ENCODE peak calls at places on chromosomes 12 and 14, in six cellular contexts. K is stimulated activated CD4-positive, alpha-beta T cell treated with anti-CD3 and anti-CD28 coated beads, Interleukin-2, amount 100 ng/mL, for 24 hours; Y is NCI-H510A treated with DMSO at 0.1 percent for 48 hours; M is stimulated activated CD8-positive, alpha-beta memory T cell treated with anti-CD3 and anti-CD28 coated beads, Interleukin-2, amount 100 ng/mL, for 1 hour; V is putamen; H is HL-60. X is an unnamed sample.

GRCh38 chr14:94717808-94718207 is 52.1 kb downstream of the GSC start:
- DNase-seq in Y (no peak), V (no peak), H (no peak), K (no peak), M (no peak), X (no peak)

GRCh38 chr12:105977256-105978051 is 161.3 kb downstream of the NUAK1 start:
- DNase-seq in H (no peak), M (no peak), Y (no peak), V (no peak), K (no peak), X (no peak)

GRCh38 chr12:26119391-26119981 is 5.4 kb downstream of the BHLHE41 start:
- DNase-seq in M (no peak), K (no peak), H (peak; percentile 25), Y (peak; percentile 47), V (peak; percentile 85), X (no peak)

GRCh38 chr12:124700810-124701594 is 133.6 kb upstream of the NCOR2 start:
- DNase-seq in H (no peak), Y (no peak), V (no peak), M (no peak), K (no peak), X (no peak)

GRCh38 chr12:3354586-3354985 is 136.4 kb upstream of the PRMT8 start:
- DNase-seq in K (no peak), V (no peak), Y (no peak), H (no peak), M (no peak), X (no peak)

GRCh38 chr12:10160659-10161386 is 11.1 kb downstream of the OLR1 start:
- DNase-seq in Y (no peak), V (no peak), M (no peak), H (no peak), K (no peak), X (no peak)

GRCh38 chr14:96246535-96246839 is 9.5 kb upstream of the BDKRB1 start:
- DNase-seq in V (no peak), M (no peak), K (no peak), H (no peak), Y (no peak), X (no peak)

GRCh38 chr12:75964150-75964549 is 67.4 kb downstream of the PHLDA1 start:
- DNase-seq in K (no peak), Y (peak; percentile 21), V (no peak), H (peak; percentile 95), M (no peak), X (no peak)

GRCh38 chr12:130132831-130133635 is 29.2 kb upstream of the FZD10 start:
- DNase-seq in V (no peak), M (no peak), H (no peak), Y (peak; percentile 60), K (no peak), X (no peak)

GRCh38 chr12:11649413-11650278 is at the start of gene ETV6:
- DNase-seq in Y (peak; percentile 87), M (no peak), K (peak; percentile 84), V (peak; percentile 86), H (peak; percentile 75), X (peak; percentile 44)

GRCh38 chr12:76621582-76622024 is 62.0 kb upstream of the OSBPL8 start:
- DNase-seq in Y (peak; percentile 98), M (peak; percentile 31), K (peak; percentile 71), V (peak; percentile 61), H (peak; percentile 57), X (peak; percentile 29)

GRCh38 chr14:98766818-98767217 is 505.2 kb downstream of the BCL11B start:
- DNase-seq in Y (no peak), H (peak; percentile 5), K (no peak), M (no peak), V (no peak), X (no peak)

GRCh38 chr12:14264777-14265176 is 100.7 kb upstream of the ATF7IP start:
- DNase-seq in Y (no peak), M (no peak), K (no peak), H (peak; percentile 55), V (no peak), X (no peak)

GRCh38 chr12:7399089-7399488 is 44.9 kb downstream of the CD163L1 start:
- DNase-seq in M (no peak), Y (no peak), H (no peak), K (no peak), V (no peak), X (no peak)

GRCh38 chr12:6927379-6927991 is at the start of gene ATN1:
- DNase-seq in M (no peak), K (peak; percentile 62), Y (peak; percentile 24), H (no peak), V (peak; percentile 85), X (no peak)

GRCh38 chr12:91361864-91362263 is 179.2 kb upstream of the DCN start:
- DNase-seq in K (no peak), M (no peak), Y (peak; percentile 44), V (peak; percentile 34), H (no peak), X (no peak)

GRCh38 chr12:95582230-95583058 is 31.2 kb upstream of the USP44 start:
- DNase-seq in V (peak; percentile 11), M (no peak), Y (peak; percentile 32), K (no peak), H (no peak), X (no peak)

GRCh38 chr12:21837847-21838246 is 63.3 kb upstream of the KCNJ8 start:
- DNase-seq in Y (no peak), V (no peak), K (no peak), M (no peak), H (no peak), X (no peak)

GRCh38 chr12:125272252-125272980 is 207.2 kb downstream of the AACS start:
- DNase-seq in H (no peak), K (no peak), V (no peak), Y (no peak), M (no peak), X (no peak)

GRCh38 chr12:5567021-5567744 is 135.3 kb downstream of the NTF3 start:
- DNase-seq in Y (no peak), V (no peak), M (no peak), H (no peak), K (no peak), X (no peak)

GRCh38 chr12:64610092-64610659 is at the start of gene RASSF3:
- DNase-seq in M (peak; percentile 54), H (peak; percentile 76), K (peak; percentile 82), Y (peak; percentile 75), V (peak; percentile 39), X (peak; percentile 72)

GRCh38 chr14:68734231-68734732 is 58.6 kb downstream of the ZFP36L1 start:
- DNase-seq in Y (no peak), H (peak; percentile 33), M (peak; percentile 33), K (peak; percentile 47), V (no peak), X (peak; percentile 6)

GRCh38 chr12:2016862-2017723 is 12.8 kb upstream of the DCP1B start:
- DNase-seq in M (no peak), K (no peak), Y (no peak), V (no peak), H (no peak), X (no peak)